ENCODE peak calls at places on chromosomes 7 and 10, in four cellular contexts. I, K, O and Z are unnamed samples.

GRCh38 chr7:39099146-39099545 is 121.4 kb downstream of the POU6F2 start:
- DNase-seq in I (no peak), O (no peak), K (no peak), Z (no peak)

GRCh38 chr7:74619235-74619860 is 38.2 kb upstream of the GTF2I start:
- DNase-seq in K (no peak), I (no peak), O (no peak), Z (no peak)

GRCh38 chr7:133117432-133117831 is 35.5 kb upstream of the CHCHD3 start:
- DNase-seq in I (no peak), O (no peak), K (no peak), Z (no peak)

GRCh38 chr7:48351893-48352292 is 180.6 kb downstream of the ABCA13 start:
- DNase-seq in O (no peak), K (no peak), I (no peak), Z (no peak)

GRCh38 chr7:47228386-47229014 is 353.4 kb downstream of the TNS3 start:
- DNase-seq in K (no peak), I (peak; percentile 63), O (no peak), Z (no peak)

GRCh38 chr10:43880160-43880559 is 231.5 kb upstream of the ZNF32 start:
- DNase-seq in O (no peak), K (no peak), I (no peak), Z (no peak)

GRCh38 chr7:27771111-27771510 is 31.1 kb downstream of the TAX1BP1 start:
- DNase-seq in K (no peak), I (peak; percentile 82), O (no peak), Z (no peak)

GRCh38 chr10:126063353-126063791 is 167.0 kb downstream of the FANK1 start:
- DNase-seq in I (peak; percentile 79), O (no peak), K (peak; percentile 76), Z (no peak)

GRCh38 chr7:92590711-92591310 is 621 bp upstream of the FAM133B start:
- DNase-seq in K (no peak), I (no peak), O (no peak), Z (peak; percentile 41)

DNA sequence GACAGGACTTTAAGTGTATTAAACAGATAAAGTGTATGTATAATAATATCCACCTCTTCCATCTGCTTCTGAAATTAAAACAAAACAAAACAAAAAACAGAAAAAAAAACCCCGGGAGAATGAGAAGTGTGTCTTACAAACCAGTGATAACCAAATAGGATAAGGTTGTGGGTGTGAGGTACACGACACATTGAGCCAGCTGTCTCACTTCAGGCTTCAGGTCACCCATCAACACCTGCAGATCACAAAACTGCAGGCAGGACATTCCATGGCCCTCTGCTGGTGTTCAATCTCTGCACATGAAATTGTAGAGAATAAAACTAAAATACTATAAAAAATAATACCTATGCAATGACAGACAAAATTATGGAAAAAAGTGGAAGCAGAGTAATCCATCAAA is 339.9 kb downstream of the SFMBT2 start:
- DNase-seq in I (no peak), O (no peak), K (no peak), Z (no peak)
- TF ChIP-seq CTCF in I (no peak), O (no peak), K (no peak), Z (no peak)

GRCh38 chr7:20402297-20403230 is 71.9 kb downstream of the ITGB8 start:
- DNase-seq in O (no peak), K (peak; percentile 32), I (no peak), Z (no peak)
- TF ChIP-seq CTCF in O (no peak), K (no peak), I (peak; percentile 66), Z (no peak)

GRCh38 chr10:14971867-14972448 is 12.8 kb downstream of the MEIG1 start:
- DNase-seq in O (peak; percentile 50), K (no peak), I (no peak), Z (no peak)
- TF ChIP-seq CTCF in O (peak; percentile 45), K (peak; percentile 42), I (peak; percentile 62), Z (no peak)

GRCh38 chr7:137445998-137446397 is 102.5 kb upstream of the PTN start:
- DNase-seq in O (no peak), K (no peak), I (no peak), Z (no peak)
- TF ChIP-seq CTCF in O (no peak), K (no peak), I (no peak), Z (no peak)